ENCODE peak calls at places on chromosome 15, in five cellular contexts. H, B, S, F and T are unnamed samples.

GRCh38 chr15:98077186-98077585 is 116.7 kb downstream of the ARRDC4 start:
- DNase-seq in B (peak), S (no peak), F (no peak), H (no peak), T (no peak)

GRCh38 chr15:37359495-37360290 is 259.3 kb upstream of the MEIS2 start:
- DNase-seq in B (no peak), S (no peak), H (no peak), F (no peak), T (no peak)

GRCh38 chr15:47944911-47945310 is 175.9 kb upstream of the SLC24A5 start:
- DNase-seq in S (no peak), F (no peak), B (no peak), H (no peak), T (no peak)

GRCh38 chr15:51022206-51022605 is 72.5 kb downstream of the TNFAIP8L3 start:
- DNase-seq in F (no peak), H (no peak), B (no peak), S (no peak), T (no peak)

GRCh38 chr15:80012060-80012726 is 41.2 kb upstream of the BCL2A1 start:
- DNase-seq in H (no peak), S (no peak), F (no peak), B (no peak), T (no peak)

GRCh38 chr15:89780601-89781000 is 4.5 kb downstream of the MESP2 start:
- DNase-seq in F (no peak), H (no peak), S (no peak), B (no peak), T (no peak)

GRCh38 chr15:90249123-90249863 is at the start of gene TTLL13:
- DNase-seq in H (peak), F (peak), S (peak), B (peak), T (peak)

GRCh38 chr15:68262514-68263356 is 14.8 kb upstream of the FEM1B start:
- DNase-seq in F (no peak), H (no peak), S (no peak), B (no peak), T (no peak)

GRCh38 chr15:76058714-76059319 is 968 bp upstream of the TMEM266 start:
- DNase-seq in S (no peak), H (no peak), B (peak), F (peak), T (peak)

GRCh38 chr15:97525809-97526208 is 434.7 kb upstream of the ARRDC4 start:
- DNase-seq in B (no peak), S (no peak), F (no peak), H (no peak), T (no peak)

GRCh38 chr15:62712455-62712839 is 330.1 kb upstream of the TPM1 start:
- DNase-seq in B (no peak), F (no peak), S (no peak), H (no peak), T (no peak)

GRCh38 chr15:62715946-62716345 is 326.6 kb upstream of the TPM1 start:
- DNase-seq in S (no peak), B (no peak), H (no peak), F (no peak), T (no peak)

GRCh38 chr15:62708470-62708869 is 334.1 kb upstream of the TPM1 start:
- DNase-seq in S (no peak), B (no peak), H (no peak), F (no peak), T (no peak)

GRCh38 chr15:62709261-62709660 is 333.3 kb upstream of the TPM1 start:
- DNase-seq in H (no peak), F (no peak), S (no peak), B (no peak), T (no peak)

GRCh38 chr15:62711691-62712454 is 330.7 kb upstream of the TPM1 start:
- DNase-seq in B (no peak), F (no peak), H (no peak), S (no peak), T (no peak)
- TF ChIP-seq JUND in B (no peak), F (no peak), H (no peak), S (no peak), T (no peak)

GRCh38 chr15:33433821-33434220 is 123.1 kb downstream of the RYR3 start:
- DNase-seq in F (no peak), H (no peak), S (no peak), B (no peak), T (no peak)
- TF ChIP-seq JUND in F (no peak), H (no peak), S (no peak), B (no peak), T (no peak)

GRCh38 chr15:72604794-72605193 is 49.7 kb upstream of the GOLGA6B start:
- DNase-seq in H (no peak), S (peak), F (peak), B (peak), T (no peak)

DNA sequence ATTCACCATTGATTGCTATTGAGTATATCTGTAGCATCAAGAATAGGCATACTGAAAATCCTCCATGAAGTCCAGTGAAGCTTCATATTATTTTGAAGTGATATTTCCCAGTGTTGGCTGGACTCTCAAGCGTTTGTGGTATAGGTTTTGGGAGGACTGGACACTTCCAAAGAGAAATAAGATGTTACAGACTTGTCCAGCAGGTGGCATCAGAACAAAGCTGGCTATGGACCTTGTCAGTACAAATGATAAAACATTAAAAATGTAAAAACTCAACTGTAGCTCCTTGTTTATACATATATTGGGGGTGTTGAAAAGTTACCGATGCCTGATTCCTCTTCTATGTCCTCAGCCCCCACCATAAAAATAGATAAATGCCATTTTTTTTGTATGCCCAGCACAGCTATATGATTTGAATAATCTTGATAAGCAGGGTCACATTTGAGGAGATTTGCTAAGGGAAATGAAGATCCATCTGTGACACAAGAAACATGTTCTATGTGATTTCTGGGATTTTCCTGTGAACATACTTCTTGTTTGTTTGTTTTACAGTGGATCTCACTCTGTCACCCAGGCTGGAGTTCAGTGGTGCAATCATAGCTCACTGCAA is 54.5 kb upstream of the GOLGA6B start:
- DNase-seq in H (no peak), F (peak), B (peak), S (peak), T (peak)
- TF ChIP-seq JUND in H (no peak), F (no peak), B (no peak), S (no peak), T (no peak)

DNA sequence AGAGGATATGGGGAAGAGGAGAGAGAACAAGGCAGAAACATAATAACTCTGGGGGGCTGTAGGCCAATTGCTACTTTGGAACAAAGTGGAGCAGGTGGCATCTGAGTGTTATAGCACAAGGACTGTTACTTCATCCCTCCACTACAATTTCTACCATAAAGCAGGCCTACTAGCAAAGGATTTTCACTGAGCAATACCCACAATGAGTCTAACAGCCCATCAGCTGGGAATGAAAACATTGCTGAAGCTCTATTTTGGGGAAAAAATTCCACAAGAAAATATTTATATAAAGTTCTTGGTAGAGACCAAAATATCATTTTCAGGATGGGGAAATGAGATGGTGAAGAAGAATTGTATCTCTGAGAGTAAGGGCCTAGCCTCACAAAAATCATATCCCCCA is 3.6 kb upstream of the SHC4 start:
- DNase-seq in F (no peak), H (no peak), B (no peak), S (no peak), T (no peak)
- TF ChIP-seq JUND in F (no peak), H (no peak), B (no peak), S (no peak), T (no peak)

GRCh38 chr15:40242216-40242599 is 3.3 kb downstream of the PAK6 start:
- DNase-seq in B (no peak), H (no peak), S (no peak), F (no peak), T (no peak)

GRCh38 chr15:40241305-40242215 is 2.7 kb downstream of the PAK6 start:
- DNase-seq in B (peak), F (no peak), H (no peak), S (no peak), T (no peak)

GRCh38 chr15:40239671-40240618 is 1.1 kb downstream of the PAK6 start:
- DNase-seq in H (no peak), F (no peak), B (peak), S (no peak), T (no peak)

GRCh38 chr15:40238927-40239591 is at the start of gene PAK6:
- DNase-seq in H (peak), F (peak), B (peak), S (peak), T (no peak)

GRCh38 chr15:40240619-40241304 is 1.9 kb downstream of the PAK6 start:
- DNase-seq in B (peak), H (no peak), F (no peak), S (no peak), T (no peak)
- TF ChIP-seq JUND in B (no peak), H (no peak), F (no peak), S (no peak), T (no peak)

DNA sequence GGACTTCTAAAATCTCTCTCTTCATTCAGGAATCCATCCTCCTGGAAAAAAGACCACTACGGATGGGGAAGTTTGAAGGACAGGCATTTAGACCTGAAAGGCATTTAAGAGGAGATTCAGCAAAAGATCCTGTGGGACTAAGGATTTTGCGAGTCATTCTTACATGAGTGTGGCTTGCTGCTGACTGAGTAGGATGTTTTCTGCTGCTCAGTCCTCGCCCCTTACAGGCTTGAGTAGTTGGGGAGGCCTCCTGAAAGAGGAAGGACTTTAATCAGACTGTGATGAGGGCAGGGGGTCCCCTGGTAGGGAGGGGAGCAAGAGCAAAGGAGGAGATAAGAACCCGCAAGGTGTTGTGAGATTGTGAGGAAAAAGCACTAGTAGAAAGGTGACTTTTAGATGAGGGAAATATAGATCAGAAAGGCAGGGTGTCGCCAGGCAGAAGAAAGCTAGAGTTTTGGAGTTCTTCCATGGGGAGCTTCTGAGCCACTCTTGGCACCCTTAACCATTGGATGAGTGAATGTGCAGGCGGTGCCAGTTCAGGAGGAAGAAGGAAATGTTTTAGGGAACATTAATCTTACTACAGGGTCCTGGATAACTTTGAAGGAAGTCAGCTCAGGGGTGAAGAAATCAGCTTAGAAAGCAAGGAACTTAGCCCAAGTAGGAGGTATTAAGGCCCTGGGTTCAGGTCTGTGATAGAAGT is 171.1 kb downstream of the RORA start:
- DNase-seq in S (no peak), F (no peak), H (no peak), B (no peak), T (no peak)
- TF ChIP-seq JUND in S (no peak), F (no peak), H (no peak), B (no peak), T (no peak)

DNA sequence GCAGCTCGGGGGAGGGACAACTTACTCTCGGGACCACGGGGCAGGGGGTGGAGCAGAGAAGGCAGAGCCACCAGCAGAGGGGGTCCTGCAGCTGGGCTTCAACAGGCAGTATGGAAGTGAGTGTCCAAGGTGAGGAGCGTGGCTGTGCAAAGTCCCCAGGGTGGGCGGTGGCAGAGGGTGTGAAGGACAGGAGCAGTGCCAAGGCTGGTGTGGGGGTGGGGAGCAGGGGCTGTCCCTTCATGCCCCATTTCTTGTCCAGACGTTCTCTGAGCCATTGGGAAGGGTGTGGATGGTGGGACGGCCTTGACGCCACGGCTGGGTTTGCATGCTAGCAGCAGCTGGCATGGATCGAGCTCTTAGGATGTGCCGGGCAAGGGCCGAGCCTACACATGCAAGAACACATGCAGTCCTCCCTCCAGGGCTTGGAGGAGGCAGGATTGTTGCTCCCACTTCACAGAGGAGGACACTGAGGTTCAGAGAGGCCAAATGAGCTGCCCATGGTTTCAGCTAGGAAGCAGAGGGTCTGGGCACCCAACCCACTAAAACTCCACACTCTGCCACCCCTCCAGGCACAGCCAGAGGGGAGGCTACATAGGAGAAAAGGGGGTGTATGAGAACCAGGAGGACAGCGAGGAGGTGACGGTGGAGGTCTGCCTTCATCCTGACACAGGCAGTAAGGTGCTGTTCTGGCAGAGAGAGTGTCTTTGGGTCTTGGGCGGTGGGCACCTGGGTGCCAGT is 93.6 kb downstream of the TBC1D2B start:
- DNase-seq in F (no peak), S (no peak), B (no peak), H (no peak), T (no peak)
- TF ChIP-seq JUND in F (no peak), S (no peak), B (no peak), H (no peak), T (no peak)

GRCh38 chr15:88652456-88653199 is 13.8 kb downstream of the ISG20 start:
- DNase-seq in F (no peak), B (no peak), S (no peak), H (no peak), T (no peak)

GRCh38 chr15:88655103-88655553 is 16.3 kb downstream of the ISG20 start:
- DNase-seq in H (no peak), S (no peak), B (no peak), F (no peak), T (no peak)

GRCh38 chr15:88653200-88654064 is 14.6 kb downstream of the ISG20 start:
- DNase-seq in F (peak), B (no peak), S (no peak), H (no peak), T (no peak)

GRCh38 chr15:88655780-88656488 is 17.1 kb downstream of the ISG20 start:
- DNase-seq in S (no peak), F (no peak), H (no peak), B (no peak), T (no peak)

GRCh38 chr15:88654430-88655102 is 15.8 kb downstream of the ISG20 start:
- DNase-seq in B (no peak), S (no peak), F (no peak), H (no peak), T (no peak)
- TF ChIP-seq JUND in B (no peak), S (no peak), F (no peak), H (no peak), T (no peak)

GRCh38 chr15:60350121-60350520 is 47.7 kb downstream of the ANXA2 start:
- DNase-seq in F (no peak), H (no peak), S (no peak), B (no peak), T (no peak)

GRCh38 chr15:60355148-60355857 is 42.5 kb downstream of the ANXA2 start:
- DNase-seq in S (no peak), B (no peak), F (no peak), H (no peak), T (no peak)

GRCh38 chr15:60353245-60353940 is 44.4 kb downstream of the ANXA2 start:
- DNase-seq in S (no peak), B (no peak), H (no peak), F (no peak), T (no peak)

GRCh38 chr15:60351066-60351465 is 46.7 kb downstream of the ANXA2 start:
- DNase-seq in S (no peak), F (no peak), H (no peak), B (no peak), T (no peak)

GRCh38 chr15:60352525-60352924 is 45.3 kb downstream of the ANXA2 start:
- DNase-seq in F (no peak), H (no peak), S (no peak), B (no peak), T (no peak)
- TF ChIP-seq JUND in F (no peak), H (no peak), S (no peak), B (no peak), T (no peak)